ENCODE peak calls at places on chromosomes 1 and 21, in eight cellular contexts. B, S, U, X, G, K, D and T are unnamed samples.
A peak's percentile ranks its signal among the peaks of the same experiment; 100 is the strongest.

GRCh38 chr1:234611799-234612351 is 1.9 kb upstream of the IRF2BP2 start:
- DNase-seq in B (no peak), S (no peak), U (peak; percentile 32), X (peak; percentile 45), G (no peak), K (peak; percentile 71), D (peak; percentile 59), T (peak; percentile 77)

GRCh38 chr1:181551249-181551648 is 67.9 kb downstream of the CACNA1E start:
- DNase-seq in B (no peak), S (no peak), U (no peak), X (no peak), G (peak; percentile 19), K (peak; percentile 10), D (peak; percentile 27), T (no peak)

GRCh38 chr1:59034925-59035324 is 251.1 kb upstream of the JUN start:
- DNase-seq in B (no peak), S (no peak), U (no peak), X (no peak), G (no peak), K (no peak), D (no peak), T (no peak)

GRCh38 chr1:20069932-20070331 is at the start of gene PLA2G5:
- DNase-seq in B (no peak), S (peak; percentile 18), U (peak; percentile 82), X (peak; percentile 88), G (no peak), K (peak; percentile 22), D (no peak), T (no peak)

GRCh38 chr1:202806845-202807366 is 1.3 kb downstream of the KDM5B start:
- DNase-seq in B (peak; percentile 83), S (no peak), U (peak; percentile 47), X (no peak), G (peak; percentile 80), K (no peak), D (no peak), T (peak; percentile 67)

GRCh38 chr1:77489910-77490309 is 192.5 kb downstream of the ZZZ3 start:
- DNase-seq in B (no peak), S (peak; percentile 24), U (no peak), X (no peak), G (peak; percentile 16), K (no peak), D (no peak), T (no peak)

GRCh38 chr1:208438262-208438661 is 194.1 kb upstream of the PLXNA2 start:
- DNase-seq in B (no peak), S (no peak), U (no peak), X (no peak), G (no peak), K (no peak), D (no peak), T (no peak)

GRCh38 chr1:20376880-20377494 is 86.3 kb downstream of the VWA5B1 start:
- DNase-seq in B (no peak), S (peak; percentile 35), U (peak; percentile 44), X (peak; percentile 16), G (peak; percentile 87), K (peak; percentile 63), D (peak; percentile 37), T (no peak)

GRCh38 chr1:17819129-17819802 is 64.1 kb downstream of the ACTL8 start:
- DNase-seq in B (no peak), S (no peak), U (no peak), X (peak; percentile 50), G (no peak), K (no peak), D (peak; percentile 17), T (peak; percentile 29)

GRCh38 chr1:2404890-2405511 is 7.4 kb downstream of the PEX10 start:
- DNase-seq in B (no peak), S (peak; percentile 31), U (no peak), X (no peak), G (no peak), K (no peak), D (no peak), T (no peak)

GRCh38 chr1:203289281-203289981 is 15.9 kb upstream of the BTG2 start:
- DNase-seq in B (peak; percentile 84), S (no peak), U (no peak), X (no peak), G (peak; percentile 52), K (peak; percentile 77), D (peak; percentile 56), T (peak; percentile 79)

GRCh38 chr1:147618077-147618569 is 52.2 kb downstream of the ACP6 start:
- DNase-seq in B (no peak), S (peak; percentile 24), U (no peak), X (no peak), G (no peak), K (no peak), D (no peak), T (no peak)

GRCh38 chr1:24318988-24319863 is at the start of gene GRHL3:
- DNase-seq in B (no peak), S (no peak), U (no peak), X (no peak), G (peak; percentile 92), K (peak; percentile 44), D (peak; percentile 75), T (peak; percentile 67)

GRCh38 chr1:233082778-233083550 is 132.6 kb downstream of the NTPCR start:
- DNase-seq in B (no peak), S (no peak), U (no peak), X (no peak), G (no peak), K (no peak), D (no peak), T (no peak)

GRCh38 chr1:160085686-160086089 is 4.3 kb downstream of the KCNJ9 start:
- DNase-seq in B (peak; percentile 90), S (peak; percentile 64), U (peak; percentile 68), X (peak; percentile 76), G (peak; percentile 97), K (peak; percentile 86), D (peak; percentile 83), T (peak; percentile 88)

GRCh38 chr1:154775559-154776338 is 94.3 kb downstream of the KCNN3 start:
- DNase-seq in B (no peak), S (no peak), U (no peak), X (no peak), G (no peak), K (no peak), D (no peak), T (no peak)

GRCh38 chr1:28887418-28887834 is 26.9 kb upstream of the EPB41 start:
- DNase-seq in B (peak; percentile 87), S (no peak), U (no peak), X (no peak), G (peak; percentile 87), K (peak; percentile 60), D (peak; percentile 42), T (peak; percentile 80)

GRCh38 chr1:44294588-44295007 is 60.5 kb downstream of the ERI3 start:
- DNase-seq in B (no peak), S (peak; percentile 79), U (peak; percentile 97), X (peak; percentile 9), G (peak; percentile 86), K (peak; percentile 64), D (peak; percentile 29), T (no peak)

GRCh38 chr21:45818276-45818903 is 163.2 kb upstream of the COL6A1 start:
- DNase-seq in B (no peak), S (peak; percentile 90), U (peak; percentile 20), X (no peak), G (no peak), K (no peak), D (no peak), T (no peak)

GRCh38 chr1:170872663-170873062 is 62.7 kb upstream of the MROH9 start:
- DNase-seq in B (no peak), S (no peak), U (no peak), X (no peak), G (no peak), K (no peak), D (no peak), T (no peak)
- H3K27me3 ChIP-seq in B (no peaks in the 10 kb centered on the region), S (no peaks in the 10 kb centered on the region), U (no peaks in the 10 kb centered on the region), X (no peaks in the 10 kb centered on the region), G (no peaks in the 10 kb centered on the region), K (no peaks in the 10 kb centered on the region), D (no peaks in the 10 kb centered on the region), T (no peaks in the 10 kb centered on the region)

GRCh38 chr1:204695692-204696091 is 10.2 kb upstream of the LRRN2 start:
- DNase-seq in B (no peak), S (no peak), U (no peak), X (no peak), G (no peak), K (no peak), D (no peak), T (no peak)
- H3K4me3 ChIP-seq in B (no peak overlapping the region), S (no peak overlapping the region), U (no peak overlapping the region), X (no peak overlapping the region), G (no peak overlapping the region), K (no peak overlapping the region), D (no peak overlapping the region), T (no peak overlapping the region)

DNA sequence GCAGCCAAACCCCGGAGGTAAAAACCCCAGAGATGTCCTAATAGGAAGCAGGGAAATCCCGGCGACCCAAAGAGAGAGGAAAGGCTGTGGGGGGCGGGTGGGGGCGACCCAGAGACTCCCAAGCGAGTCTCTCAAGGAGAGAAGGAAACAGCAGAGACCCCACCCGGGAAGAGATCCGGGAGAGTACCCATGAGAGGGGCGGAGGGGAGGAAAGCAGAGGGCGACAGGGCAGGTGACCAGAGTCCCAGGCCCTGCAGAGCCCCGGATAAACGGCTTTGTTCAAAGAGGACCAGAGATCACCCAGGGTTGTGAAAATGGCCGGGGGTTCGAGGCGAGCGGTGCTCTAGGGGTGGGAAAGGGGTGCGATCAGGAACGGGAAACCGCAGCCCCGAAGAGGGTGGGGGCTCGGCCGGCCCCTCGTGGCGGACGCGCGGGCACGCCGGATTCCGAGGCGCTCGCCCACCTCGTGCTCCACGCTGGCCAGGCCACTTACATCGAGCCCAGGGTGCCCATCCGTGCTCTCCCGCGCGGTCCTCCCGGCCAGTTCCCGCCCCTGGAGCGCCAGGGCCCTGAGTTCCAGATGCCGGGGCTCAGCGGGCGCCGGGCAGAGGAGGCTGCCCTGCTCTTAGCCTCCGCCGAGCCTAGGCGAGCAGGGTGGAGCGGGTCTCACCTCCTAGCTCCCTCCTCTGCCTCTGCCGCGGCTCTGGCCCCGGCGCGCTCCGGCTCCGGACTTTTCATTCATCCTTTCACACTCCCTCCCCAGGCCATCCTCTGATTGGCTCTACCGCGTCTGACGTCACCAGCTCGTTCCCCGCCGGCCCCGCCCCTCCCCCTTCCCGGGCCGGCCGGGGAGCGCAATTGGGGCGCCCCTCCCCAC is 52.3 kb downstream of the RHBG start:
- DNase-seq in B (peak; percentile 90), S (peak; percentile 45), U (peak; percentile 86), X (peak; percentile 64), G (peak; percentile 99), K (peak; percentile 78), D (peak; percentile 74), T (peak; percentile 83)
- H3K27me3 ChIP-seq in B (peaks cover 100% of the 10 kb centered on the region), S (peaks cover 92% of the 10 kb centered on the region), U (peaks cover 83% of the 10 kb centered on the region), X (peaks cover 73% of the 10 kb centered on the region), G (peaks cover 71% of the 10 kb centered on the region), K (peaks cover 100% of the 10 kb centered on the region), D (peaks cover 76% of the 10 kb centered on the region), T (peaks cover 82% of the 10 kb centered on the region)

GRCh38 chr1:9716404-9717192 is 65.1 kb downstream of the PIK3CD start:
- DNase-seq in B (no peak), S (no peak), U (no peak), X (no peak), G (peak; percentile 52), K (no peak), D (no peak), T (no peak)

GRCh38 chr1:9715536-9716226 is 64.2 kb downstream of the PIK3CD start:
- DNase-seq in B (peak; percentile 72), S (no peak), U (no peak), X (no peak), G (peak; percentile 54), K (no peak), D (no peak), T (no peak)

GRCh38 chr1:9719978-9720722 is 68.6 kb downstream of the PIK3CD start:
- DNase-seq in B (peak; percentile 71), S (no peak), U (no peak), X (no peak), G (peak; percentile 82), K (no peak), D (no peak), T (no peak)

GRCh38 chr1:9718006-9718680 is 66.6 kb downstream of the PIK3CD start:
- DNase-seq in B (no peak), S (no peak), U (no peak), X (no peak), G (peak; percentile 28), K (no peak), D (no peak), T (no peak)

GRCh38 chr1:9717193-9718005 is 65.9 kb downstream of the PIK3CD start:
- DNase-seq in B (peak; percentile 91), S (no peak), U (no peak), X (peak; percentile 32), G (peak; percentile 80), K (peak; percentile 82), D (peak; percentile 62), T (peak; percentile 86)
- H3K4me3 ChIP-seq in B (peak overlapping the region; percentile 29), S (no peak overlapping the region), U (no peak overlapping the region), X (no peak overlapping the region), G (no peak overlapping the region), K (no peak overlapping the region), D (peak overlapping the region; percentile 31), T (peak overlapping the region; percentile 37)